ENCODE peak calls at places on chromosomes 3 and 15, in four cellular contexts. H is activated CD4-positive, alpha-beta T cell treated with anti-CD3 and anti-CD28 coated beads, Interleukin-2, amount 50 U/mL, for 1 hour; P is NCI-H1105; F is stimulated activated CD8-positive, alpha-beta memory T cell treated with anti-CD3 and anti-CD28 coated beads, Interleukin-15, amount 100 ng/mL, for 24 hours. K is an unnamed sample.

GRCh38 chr15:59360896-59361295 is 11.8 kb downstream of the MYO1E start:
- DNase-seq in H (no peak), P (no peak), F (no peak), K (no peak)

GRCh38 chr15:41581110-41581509 is 22.1 kb downstream of the TYRO3 start:
- DNase-seq in H (no peak), P (no peak), F (no peak), K (no peak)

GRCh38 chr3:12661926-12662592 is 1.9 kb downstream of the RAF1 start:
- DNase-seq in H (no peak), P (no peak), F (no peak), K (no peak)

GRCh38 chr3:47134311-47134710 is 29.6 kb downstream of the SETD2 start:
- DNase-seq in H (no peak), P (no peak), F (no peak), K (no peak)

GRCh38 chr3:128266453-128266852 is 113.2 kb downstream of the EEFSEC start:
- DNase-seq in H (no peak), P (peak; percentile 14), F (no peak), K (peak; percentile 54)

GRCh38 chr15:72168131-72168825 is 29.3 kb downstream of the GRAMD2A start:
- DNase-seq in H (no peak), P (no peak), F (no peak), K (no peak)

GRCh38 chr3:134923286-134923685 is 128.2 kb downstream of the EPHB1 start:
- DNase-seq in H (no peak), P (no peak), F (no peak), K (no peak)

GRCh38 chr15:83920115-83920514 is 266.2 kb downstream of the ADAMTSL3 start:
- DNase-seq in H (no peak), P (peak; percentile 2), F (no peak), K (no peak)

GRCh38 chr15:38440353-38441129 is 13.4 kb upstream of the FAM98B start:
- DNase-seq in H (peak; percentile 36), P (peak; percentile 21), F (no peak), K (peak; percentile 23)

GRCh38 chr3:50637945-50638344 is 21.0 kb downstream of the MAPKAPK3 start:
- DNase-seq in H (no peak), P (no peak), F (no peak), K (no peak)

GRCh38 chr3:178960191-178960590 is 111.4 kb downstream of the ZMAT3 start:
- DNase-seq in H (no peak), P (no peak), F (no peak), K (no peak)